ENCODE peak calls at places on chromosomes 2 and 18, in six cellular contexts. W is GM12865, C is H54, I is COR-L47, M is fibroblast of gingiva, P is AG04450. Z is an unnamed sample.

GRCh38 chr2:170512271-170512670 is 202.9 kb upstream of the SP5 start:
- DNase-seq in C (no peak), W (no peak), P (no peak), I (no peak), M (no peak), Z (no peak)

GRCh38 chr18:48541026-48541746 is 2.4 kb downstream of the CTIF start:
- DNase-seq in I (peak; percentile 57), C (peak; percentile 48), M (peak; percentile 77), W (peak; percentile 54), P (no peak), Z (peak; percentile 43)

GRCh38 chr2:9941196-9941995 is 10.1 kb upstream of the GRHL1 start:
- DNase-seq in W (peak; percentile 24), I (no peak), C (no peak), M (peak; percentile 62), P (peak; percentile 51), Z (peak; percentile 38)

GRCh38 chr2:20723543-20723942 is 56.6 kb downstream of the GDF7 start:
- DNase-seq in M (peak; percentile 21), I (no peak), P (no peak), W (no peak), C (no peak), Z (no peak)

GRCh38 chr2:29011650-29012060 is 30.6 kb downstream of the TOGARAM2 start:
- DNase-seq in C (no peak), P (no peak), M (no peak), I (peak; percentile 70), W (peak; percentile 13), Z (no peak)

GRCh38 chr2:108215794-108216211 is 24.0 kb upstream of the SULT1C3 start:
- DNase-seq in C (peak; percentile 7), P (no peak), I (peak; percentile 10), M (peak; percentile 27), W (no peak), Z (no peak)

GRCh38 chr2:239678186-239678490 is 277.3 kb upstream of the HDAC4 start:
- DNase-seq in M (no peak), P (no peak), W (no peak), C (no peak), I (no peak), Z (no peak)

GRCh38 chr2:8647462-8647857 is 34.4 kb upstream of the ID2 start:
- DNase-seq in C (no peak), W (no peak), M (no peak), P (no peak), I (no peak), Z (no peak)

GRCh38 chr2:23524261-23524706 is 139.3 kb downstream of the KLHL29 start:
- DNase-seq in I (no peak), M (peak; percentile 78), P (no peak), W (no peak), C (peak; percentile 90), Z (peak; percentile 24)

GRCh38 chr2:159381574-159381973 is 95.1 kb upstream of the WDSUB1 start:
- DNase-seq in C (no peak), I (no peak), P (no peak), M (no peak), W (no peak), Z (no peak)

GRCh38 chr18:68504441-68505221 is 210.3 kb downstream of the TMX3 start:
- DNase-seq in I (no peak), C (no peak), P (no peak), W (no peak), M (no peak), Z (no peak)

GRCh38 chr2:97706708-97707345 is 6.5 kb upstream of the ZAP70 start:
- DNase-seq in M (no peak), P (no peak), W (no peak), I (no peak), C (no peak), Z (no peak)

Z was measured in HS-27A.